ENCODE peak calls at places on chromosomes 12 and 14, in six cellular contexts. S is CD8-positive, alpha-beta memory T cell; R is Panc1; I is GM23338; B is left lung; C is Caco-2. D is an unnamed sample.

GRCh38 chr14:29339491-29339890 is 572.9 kb downstream of the FOXG1 start:
- DNase-seq in S (no peak), R (no peak), I (no peak), B (no peak), C (no peak), D (no peak)

GRCh38 chr14:96418075-96418474 is 26.1 kb downstream of the AK7 start:
- DNase-seq in S (no peak), R (no peak), I (no peak), B (no peak), C (no peak), D (no peak)

GRCh38 chr14:68794856-68795601 is 2.2 kb upstream of the ZFP36L1 start:
- DNase-seq in S (no peak), R (no peak), I (peak), B (no peak), C (peak), D (no peak)

GRCh38 chr12:49644620-49644994 is 21.2 kb downstream of the PRPF40B start:
- DNase-seq in S (peak), R (no peak), I (peak), B (peak), C (peak), D (no peak)

GRCh38 chr12:81128930-81129554 is 51.2 kb downstream of the ACSS3 start:
- DNase-seq in S (no peak), R (peak), I (peak), B (no peak), C (peak), D (no peak)

GRCh38 chr14:96136361-96136760 is 68.3 kb upstream of the BDKRB2 start:
- DNase-seq in S (no peak), R (no peak), I (no peak), B (no peak), C (no peak), D (no peak)

GRCh38 chr14:81868172-81868571 is 334.5 kb upstream of the SEL1L start:
- DNase-seq in S (no peak), R (no peak), I (peak), B (no peak), C (peak), D (no peak)

GRCh38 chr12:115398311-115398781 is 714.4 kb upstream of the TBX3 start:
- DNase-seq in S (no peak), R (peak), I (no peak), B (no peak), C (peak), D (no peak)

GRCh38 chr12:8544295-8544694 is 3.6 kb upstream of the CLEC4E start:
- DNase-seq in S (peak), R (peak), I (peak), B (peak), C (peak), D (peak)

GRCh38 chr12:94767971-94768370 is 117.6 kb upstream of the TMCC3 start:
- DNase-seq in S (no peak), R (no peak), I (no peak), B (no peak), C (no peak), D (no peak)

GRCh38 chr12:6205144-6205539 is 4.9 kb downstream of the CD9 start:
- DNase-seq in S (no peak), R (no peak), I (peak), B (no peak), C (no peak), D (no peak)

GRCh38 chr14:53043107-53043704 is 92.4 kb upstream of the FERMT2 start:
- DNase-seq in S (no peak), R (no peak), I (no peak), B (no peak), C (no peak), D (no peak)

GRCh38 chr14:51069065-51069464 is 25.8 kb downstream of the TRIM9 start:
- DNase-seq in S (no peak), R (no peak), I (no peak), B (no peak), C (no peak), D (no peak)

GRCh38 chr14:76080471-76080870 is 71.3 kb upstream of the GPATCH2L start:
- DNase-seq in S (no peak), R (no peak), I (no peak), B (no peak), C (no peak), D (no peak)

GRCh38 chr12:31000751-31001150 is 72.9 kb upstream of the DDX11 start:
- DNase-seq in S (no peak), R (no peak), I (no peak), B (peak), C (no peak), D (no peak)

GRCh38 chr12:23817345-23817744 is 132.1 kb downstream of the SOX5 start:
- DNase-seq in S (no peak), R (no peak), I (no peak), B (no peak), C (no peak), D (no peak)

GRCh38 chr12:30692470-30692869 is 3.2 kb downstream of the IPO8 start:
- DNase-seq in S (no peak), R (no peak), I (no peak), B (no peak), C (no peak), D (no peak)

GRCh38 chr14:21612324-21612723 is 22.4 kb downstream of the OR10G2 start:
- DNase-seq in S (no peak), R (no peak), I (peak), B (no peak), C (no peak), D (no peak)

GRCh38 chr14:61813101-61813596 is 50.9 kb downstream of the SNAPC1 start:
- DNase-seq in S (no peak), R (no peak), I (peak), B (no peak), C (no peak), D (no peak)
- H3K4me3 ChIP-seq in S (no peak), R (peak), I (peak), B (peak), C (no peak), D (no peak)

GRCh38 chr12:56721721-56722120 is 3.4 kb downstream of the NACA start:
- DNase-seq in S (no peak), R (no peak), I (no peak), B (no peak), C (no peak), D (no peak)
- H3K4me3 ChIP-seq in S (peak), R (peak), I (peak), B (peak), C (no peak), D (peak)

DNA sequence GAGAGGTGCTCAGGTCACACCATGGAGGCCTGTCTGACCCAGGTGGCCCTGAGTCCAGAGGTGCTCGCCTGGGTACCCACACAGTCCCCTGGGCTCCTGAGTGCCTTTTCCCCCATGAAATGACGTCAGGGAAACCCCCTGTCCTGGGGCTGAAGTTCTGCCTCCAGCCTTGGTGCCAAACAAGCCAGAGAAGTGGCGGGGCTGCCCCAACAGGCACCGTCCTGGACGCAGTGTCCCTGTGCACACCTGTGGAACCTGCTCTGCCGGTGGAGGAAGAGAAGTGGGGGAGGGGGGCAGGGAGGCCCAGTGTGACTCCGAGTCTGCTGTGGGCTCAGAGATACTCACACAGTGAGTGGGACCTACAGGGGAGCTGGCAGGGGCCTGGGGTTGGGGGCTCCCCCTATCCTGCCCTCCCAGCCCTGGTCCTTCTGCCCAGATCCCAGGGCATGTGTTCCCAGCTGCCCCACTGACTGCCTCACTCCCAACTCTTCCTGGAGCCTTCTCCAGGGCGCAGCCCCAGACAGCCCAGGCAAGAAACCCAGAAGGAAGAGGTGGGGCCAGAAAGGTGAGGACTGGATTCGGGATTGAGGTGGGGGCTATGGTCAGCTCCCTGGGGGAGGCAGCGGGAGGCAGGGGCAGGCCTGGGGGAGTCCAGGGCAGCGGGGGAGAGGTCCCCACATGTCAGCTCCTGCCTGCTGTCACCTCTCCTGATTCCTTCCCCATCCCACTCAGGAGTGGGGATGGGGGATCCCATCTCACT is 24.8 kb downstream of the CCDC85C start:
- DNase-seq in S (no peak), R (no peak), I (no peak), B (peak), C (peak), D (peak)
- H3K4me3 ChIP-seq in S (no peak), R (no peak), I (no peak), B (no peak), C (no peak), D (peak)

GRCh38 chr14:54805521-54806322 is 96.9 kb downstream of the GCH1 start:
- DNase-seq in S (peak), R (peak), I (peak), B (peak), C (peak), D (peak)
- H3K4me3 ChIP-seq in S (no peak), R (peak), I (peak), B (no peak), C (no peak), D (peak)

GRCh38 chr14:74954232-74954946 is 1.0 kb downstream of the PGF start:
- DNase-seq in S (no peak), R (no peak), I (no peak), B (no peak), C (no peak), D (no peak)

GRCh38 chr14:74954947-74955228 is 509 bp downstream of the PGF start:
- DNase-seq in S (no peak), R (no peak), I (no peak), B (no peak), C (no peak), D (no peak)

GRCh38 chr14:74956280-74957072 is 1.1 kb upstream of the PGF start:
- DNase-seq in S (no peak), R (no peak), I (no peak), B (no peak), C (no peak), D (no peak)

GRCh38 chr14:74955229-74955999 is at the start of gene PGF:
- DNase-seq in S (peak), R (no peak), I (peak), B (peak), C (peak), D (no peak)

GRCh38 chr14:74956000-74956279 is 543 bp upstream of the PGF start:
- DNase-seq in S (no peak), R (no peak), I (no peak), B (no peak), C (no peak), D (no peak)
- H3K4me3 ChIP-seq in S (no peak), R (peak), I (peak), B (peak), C (peak), D (peak)

D was measured in keratinocyte.